ENCODE peak calls at places on chromosomes 1 and 21, in eight cellular contexts. D is HFF-Myc, A is IMR-90, I is endothelial cell of umbilical vein, S is GM06990, X is upper lobe of right lung, L is AG10803, W is fibroblast of lung. T is an unnamed sample.

GRCh38 chr1:85343213-85343611 is 66.8 kb upstream of the BCL10 start:
- DNase-seq in I (no peak), D (no peak), L (peak; percentile 79), S (no peak), X (no peak), W (no peak), A (no peak), T (no peak)

GRCh38 chr1:27650527-27651175 is 15.7 kb upstream of the FGR start:
- DNase-seq in W (peak; percentile 86), S (no peak), A (peak; percentile 70), X (no peak), I (peak; percentile 31), L (peak; percentile 76), D (no peak), T (no peak)

GRCh38 chr1:226436855-226437491 is 29.1 kb upstream of the PARP1 start:
- DNase-seq in S (no peak), I (no peak), W (no peak), L (no peak), D (no peak), A (no peak), X (no peak), T (peak; percentile 25)

GRCh38 chr1:2504224-2504948 is 22.0 kb downstream of the PANK4 start:
- DNase-seq in W (no peak), I (no peak), L (no peak), X (no peak), A (no peak), S (no peak), D (no peak), T (no peak)

GRCh38 chr1:61322769-61323168 is 240.4 kb downstream of the NFIA start:
- DNase-seq in I (no peak), L (no peak), S (no peak), X (no peak), D (no peak), A (no peak), W (no peak), T (no peak)

GRCh38 chr1:24526940-24527542 is 24.4 kb downstream of the RCAN3 start:
- DNase-seq in A (peak; percentile 20), X (no peak), I (peak; percentile 23), W (no peak), D (no peak), L (peak; percentile 11), S (no peak), T (peak; percentile 28)

GRCh38 chr1:52686830-52687229 is 11.3 kb downstream of the COA7 start:
- DNase-seq in D (no peak), L (no peak), A (no peak), S (no peak), W (no peak), I (no peak), X (no peak), T (no peak)

GRCh38 chr21:42061866-42062542 is 9.1 kb upstream of the UMODL1 start:
- DNase-seq in S (no peak), W (no peak), I (no peak), L (no peak), D (no peak), X (no peak), A (no peak), T (no peak)

GRCh38 chr1:221761354-221762002 is 19.6 kb upstream of the DUSP10 start:
- DNase-seq in X (no peak), W (no peak), L (no peak), I (no peak), A (no peak), D (no peak), S (peak; percentile 54), T (peak; percentile 76)

GRCh38 chr1:31310131-31310530 is 13.3 kb downstream of the ZCCHC17 start:
- DNase-seq in I (no peak), S (no peak), D (peak; percentile 95), L (peak; percentile 89), W (no peak), X (no peak), A (peak; percentile 2), T (no peak)

GRCh38 chr1:11731719-11732283 is 4.1 kb upstream of the AGTRAP start:
- DNase-seq in A (peak; percentile 70), S (no peak), L (peak; percentile 54), W (peak; percentile 57), X (peak; percentile 80), I (peak; percentile 54), D (no peak), T (no peak)

GRCh38 chr21:16912075-16912474 is 600.8 kb upstream of the CXADR start:
- DNase-seq in L (peak; percentile 43), A (peak; percentile 22), W (peak; percentile 85), S (no peak), I (peak; percentile 47), D (no peak), X (no peak), T (no peak)

GRCh38 chr1:41500781-41501518 is 16.5 kb upstream of the EDN2 start:
- DNase-seq in W (peak; percentile 76), D (no peak), I (no peak), L (no peak), A (no peak), S (no peak), X (no peak), T (no peak)

GRCh38 chr1:24849653-24850295 is 80.3 kb downstream of the RUNX3 start:
- DNase-seq in A (peak; percentile 34), X (no peak), D (no peak), W (no peak), I (peak; percentile 47), L (peak; percentile 25), S (no peak), T (peak; percentile 38)

GRCh38 chr1:100538935-100539835 is 1.2 kb downstream of the GPR88 start:
- DNase-seq in A (peak; percentile 3), X (peak; percentile 71), S (peak; percentile 53), L (no peak), W (peak; percentile 18), D (no peak), I (peak; percentile 32), T (no peak)

GRCh38 chr1:184068354-184068753 is 16.8 kb downstream of the TSEN15 start:
- DNase-seq in W (no peak), L (no peak), I (no peak), D (no peak), A (no peak), X (no peak), S (no peak), T (no peak)

GRCh38 chr1:204621996-204622395 is 63.5 kb downstream of the LRRN2 start:
- DNase-seq in A (no peak), S (no peak), X (no peak), I (no peak), L (no peak), D (no peak), W (no peak), T (no peak)

GRCh38 chr21:44508426-44508710 is 31.6 kb downstream of the KRTAP10-1 start:
- DNase-seq in A (no peak), I (no peak), S (no peak), D (no peak), L (no peak), X (no peak), W (no peak), T (no peak)

GRCh38 chr1:43766818-43767525 is 59.6 kb downstream of the ST3GAL3 start:
- DNase-seq in S (no peak), A (peak; percentile 14), X (no peak), I (no peak), D (no peak), L (peak; percentile 21), W (peak; percentile 64), T (peak; percentile 33)

GRCh38 chr1:22709891-22710687 is 550 bp upstream of the EPHB2 start:
- DNase-seq in L (peak; percentile 72), A (peak; percentile 64), I (peak; percentile 49), X (peak; percentile 77), S (peak; percentile 30), D (no peak), W (peak; percentile 62), T (peak; percentile 57)

GRCh38 chr1:6001992-6002576 is 9.9 kb upstream of the NPHP4 start:
- DNase-seq in I (no peak), S (no peak), X (peak; percentile 64), A (no peak), L (no peak), D (no peak), W (no peak), T (no peak)

DNA sequence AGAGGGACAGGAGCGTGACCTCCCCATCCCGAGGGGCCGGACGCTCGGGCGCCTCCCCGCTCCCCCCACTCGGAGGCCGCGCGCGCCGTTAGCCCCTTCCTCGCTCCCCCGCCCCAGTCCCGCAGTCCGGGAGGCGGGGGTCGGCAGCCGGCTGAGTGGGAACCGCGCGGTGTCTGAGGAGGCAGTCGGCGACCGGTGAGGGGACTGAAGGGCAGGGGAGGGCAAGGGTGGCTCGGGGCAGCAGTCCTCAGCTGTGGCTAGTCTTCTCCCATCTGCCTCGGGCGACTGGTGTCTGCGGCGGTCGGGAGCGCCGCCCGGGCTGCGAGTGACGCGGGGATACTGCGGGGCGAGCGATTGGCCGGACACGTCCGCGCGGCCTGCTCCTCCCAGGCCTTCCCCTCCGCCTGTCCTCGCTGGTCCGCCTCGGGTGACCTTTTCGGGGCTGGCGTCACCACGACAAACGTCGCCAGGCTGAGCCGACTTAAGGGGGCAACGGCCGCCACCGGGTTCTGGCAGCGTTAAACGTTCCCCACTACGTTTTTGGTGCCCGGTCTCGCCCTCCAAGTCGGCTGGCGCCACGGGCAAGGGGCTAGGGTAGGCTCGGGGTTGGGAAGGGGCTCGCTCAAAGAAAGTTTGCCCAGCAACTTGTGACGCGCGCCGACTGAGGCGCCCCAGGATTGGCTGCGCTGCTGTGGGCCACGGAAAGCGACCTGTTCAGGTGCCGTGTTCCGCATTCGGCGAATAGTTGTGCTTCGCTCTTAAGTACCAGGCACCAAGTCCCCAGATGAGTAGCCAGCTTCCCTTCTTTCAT is 538 bp downstream of the ZNF672 start:
- DNase-seq in X (peak; percentile 96), A (peak; percentile 80), W (peak; percentile 87), D (no peak), L (peak; percentile 91), S (peak; percentile 92), I (peak; percentile 91), T (peak; percentile 95)
- TF ChIP-seq CTCF in X (no peak), A (no peak), W (no peak), D (no peak), L (no peak), S (no peak), I (no peak), T (no peak)

GRCh38 chr1:151196292-151196800 is 2.0 kb upstream of the PIP5K1A start:
- DNase-seq in I (peak; percentile 86), S (peak; percentile 33), D (peak; percentile 90), W (peak; percentile 82), L (peak; percentile 91), A (peak; percentile 85), X (no peak), T (peak; percentile 80)
- H3K4me3 ChIP-seq in I (no peak overlapping the region), S (peak overlapping the region; percentile 37), D (peak overlapping the region; percentile 23), W (no peak overlapping the region), L (peak overlapping the region; percentile 40), A (no peak overlapping the region), X (peak overlapping the region; percentile 12), T (no peak overlapping the region)

GRCh38 chr1:193031431-193031830 is 27.7 kb downstream of the UCHL5 start:
- DNase-seq in I (peak; percentile 38), W (peak; percentile 6), S (no peak), D (no peak), A (peak; percentile 31), L (peak; percentile 21), X (no peak), T (no peak)
- TF ChIP-seq CTCF in I (peak; percentile 5), W (peak; percentile 23), S (peak; percentile 32), D (no peak), A (peak; percentile 46), L (peak; percentile 46), X (peak; percentile 18), T (no peak)

DNA sequence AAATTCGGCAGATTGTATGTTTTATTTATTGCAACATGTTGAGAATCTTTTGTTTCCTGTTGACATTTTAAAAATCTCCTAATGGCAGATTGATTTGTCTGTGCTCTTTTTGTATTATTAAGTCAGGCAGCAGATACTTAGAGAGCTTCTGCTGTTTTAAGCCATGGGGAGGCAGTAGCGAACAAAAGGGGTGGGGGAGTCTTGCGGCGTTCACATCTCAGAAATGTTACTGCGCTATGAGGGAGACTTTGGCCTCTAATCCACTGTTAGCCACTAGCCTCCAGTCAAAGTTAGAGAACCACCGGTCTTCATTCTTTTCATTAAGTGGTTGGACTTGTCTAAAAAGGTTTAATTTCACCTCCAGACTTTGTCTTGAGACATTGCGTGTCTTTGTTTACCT is 93.6 kb downstream of the DYRK1A start:
- DNase-seq in I (no peak), L (no peak), D (no peak), S (no peak), X (no peak), W (no peak), A (no peak), T (no peak)
- H3K4me3 ChIP-seq in I (no peak overlapping the region), L (no peak overlapping the region), D (no peak overlapping the region), S (no peak overlapping the region), X (no peak overlapping the region), W (no peak overlapping the region), A (no peak overlapping the region), T (no peak overlapping the region)

T was measured in GM12865.